ENCODE peak calls at places on chromosomes 6 and 20, in nine cellular contexts. Z is fibroblast of lung; Y is CD8-positive, alpha-beta T cell; R is transverse colon; J is thoracic aorta; P is tibial artery; V is ovary; F is left ventricle myocardium inferior; U is HepG2. I is an unnamed sample.

GRCh38 chr6:10561566-10562088 is 40.5 kb downstream of the GCNT2 start:
- DNase-seq in Z (no peak), Y (no peak), R (no peak), J (no peak), P (no peak), V (no peak), F (no peak), U (no peak), I (no peak)

GRCh38 chr6:161924516-161925116 is 650.8 kb upstream of the AGPAT4 start:
- DNase-seq in Z (peak), Y (no peak), R (no peak), J (no peak), P (no peak), V (no peak), F (no peak), U (no peak), I (no peak)

GRCh38 chr6:35082733-35083403 is 58.3 kb downstream of the TCP11 start:
- DNase-seq in Z (no peak), Y (no peak), R (no peak), J (no peak), P (peak), V (peak), F (no peak), U (no peak), I (no peak)

GRCh38 chr6:139705284-139705683 is 330.8 kb upstream of the CITED2 start:
- DNase-seq in Z (no peak), Y (no peak), R (no peak), J (no peak), P (no peak), V (no peak), F (no peak), U (no peak), I (no peak)

GRCh38 chr20:20561172-20561571 is 151.3 kb downstream of the RALGAPA2 start:
- DNase-seq in Z (no peak), Y (no peak), R (no peak), J (no peak), P (no peak), V (no peak), F (no peak), U (no peak), I (no peak)

GRCh38 chr6:51511081-51511480 is 576.3 kb downstream of the PKHD1 start:
- DNase-seq in Z (peak), Y (no peak), R (no peak), J (no peak), P (no peak), V (no peak), F (no peak), U (no peak), I (no peak)

GRCh38 chr20:25178563-25179438 is 16.7 kb upstream of the ENTPD6 start:
- DNase-seq in Z (peak), Y (peak), R (no peak), J (no peak), P (peak), V (no peak), F (no peak), U (peak), I (no peak)

GRCh38 chr20:56245761-56246160 is 2.8 kb upstream of the MC3R start:
- DNase-seq in Z (no peak), Y (no peak), R (no peak), J (no peak), P (no peak), V (no peak), F (no peak), U (no peak), I (no peak)

GRCh38 chr6:31203345-31203979 is 33.0 kb upstream of the POU5F1 start:
- DNase-seq in Z (peak), Y (peak), R (peak), J (no peak), P (no peak), V (no peak), F (no peak), U (peak), I (no peak)

GRCh38 chr6:97885844-97886243 is 602.8 kb upstream of the MMS22L start:
- DNase-seq in Z (no peak), Y (no peak), R (no peak), J (no peak), P (no peak), V (no peak), F (no peak), U (no peak), I (no peak)

GRCh38 chr6:30200551-30201281 is 12.5 kb downstream of the TRIM26 start:
- DNase-seq in Z (no peak), Y (no peak), R (no peak), J (no peak), P (no peak), V (no peak), F (no peak), U (no peak), I (no peak)

GRCh38 chr6:20021795-20022194 is 184.6 kb downstream of the ID4 start:
- DNase-seq in Z (no peak), Y (no peak), R (no peak), J (no peak), P (no peak), V (no peak), F (no peak), U (no peak), I (no peak)

GRCh38 chr6:81553246-81553645 is 199.2 kb downstream of the TENT5A start:
- DNase-seq in Z (peak), Y (no peak), R (no peak), J (no peak), P (no peak), V (no peak), F (no peak), U (no peak), I (no peak)

GRCh38 chr6:105509506-105510331 is 106.8 kb upstream of the PREP start:
- DNase-seq in Z (peak), Y (no peak), R (no peak), J (no peak), P (no peak), V (peak), F (peak), U (no peak), I (no peak)

GRCh38 chr6:53568776-53569616 is 24.1 kb upstream of the GCLC start:
- DNase-seq in Z (peak), Y (no peak), R (no peak), J (no peak), P (no peak), V (no peak), F (no peak), U (no peak), I (no peak)

GRCh38 chr20:35304956-35305355 is 12.7 kb upstream of the FAM83C start:
- DNase-seq in Z (no peak), Y (no peak), R (no peak), J (no peak), P (no peak), V (no peak), F (no peak), U (no peak), I (no peak)

GRCh38 chr6:134309227-134309626 is 8.7 kb downstream of the SGK1 start:
- DNase-seq in Z (no peak), Y (no peak), R (no peak), J (no peak), P (no peak), V (no peak), F (no peak), U (no peak), I (no peak)

GRCh38 chr6:134307870-134308269 is 10.0 kb downstream of the SGK1 start:
- DNase-seq in Z (no peak), Y (no peak), R (no peak), J (no peak), P (no peak), V (no peak), F (no peak), U (no peak), I (no peak)

GRCh38 chr6:134307074-134307473 is 10.8 kb downstream of the SGK1 start:
- DNase-seq in Z (no peak), Y (no peak), R (no peak), J (no peak), P (no peak), V (no peak), F (no peak), U (no peak), I (no peak)

GRCh38 chr6:134310206-134310605 is 7.7 kb downstream of the SGK1 start:
- DNase-seq in Z (peak), Y (no peak), R (no peak), J (no peak), P (no peak), V (no peak), F (no peak), U (no peak), I (no peak)

GRCh38 chr6:134308800-134309199 is 9.1 kb downstream of the SGK1 start:
- DNase-seq in Z (no peak), Y (no peak), R (no peak), J (no peak), P (no peak), V (peak), F (no peak), U (no peak), I (no peak)
- H3K27ac ChIP-seq in Z (no peak), Y (no peak), R (no peak), J (no peak), P (no peak), V (peak), F (no peak), U (no peak), I (no peak)

DNA sequence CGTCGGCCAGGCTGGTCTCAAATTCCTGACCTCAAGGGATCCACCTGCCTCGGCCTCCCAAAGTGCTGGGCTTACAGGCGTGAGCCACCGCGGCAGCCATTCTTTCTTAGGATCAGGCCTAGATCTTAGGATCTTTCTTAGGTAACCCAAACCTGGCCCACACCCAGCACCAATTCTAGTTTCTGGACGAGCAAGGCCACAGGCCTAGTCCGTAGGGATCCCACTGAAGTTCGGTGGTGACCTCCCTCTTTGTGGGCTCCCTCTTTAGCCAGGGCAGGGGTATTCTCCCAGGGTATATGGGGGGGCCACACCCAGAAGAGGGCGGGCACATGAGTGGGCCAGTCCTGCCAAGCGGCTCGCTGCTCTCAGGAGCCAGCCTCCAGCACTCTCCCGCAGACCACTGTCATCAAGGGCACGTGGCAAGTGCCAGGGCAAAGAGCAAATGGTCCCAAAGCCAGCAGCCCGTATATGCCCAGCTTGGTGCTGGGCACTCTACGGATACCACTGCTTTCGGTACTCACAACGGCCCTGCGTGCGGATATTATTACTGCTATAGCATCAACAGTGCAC is 6.5 kb downstream of the PXDC1 start:
- DNase-seq in Z (no peak), Y (no peak), R (no peak), J (no peak), P (peak), V (peak), F (no peak), U (no peak), I (no peak)
- H3K27ac ChIP-seq in Z (no peak), Y (no peak), R (peak), J (peak), P (peak), V (no peak), F (peak), U (no peak), I (no peak)

GRCh38 chr6:158033751-158034702 is 52.4 kb downstream of the SYNJ2 start:
- DNase-seq in Z (peak), Y (no peak), R (peak), J (no peak), P (peak), V (no peak), F (peak), U (peak), I (no peak)
- H3K27ac ChIP-seq in Z (no peak), Y (no peak), R (peak), J (peak), P (peak), V (no peak), F (peak), U (peak), I (no peak)

GRCh38 chr6:71387179-71387578 is 98.6 kb downstream of the OGFRL1 start:
- DNase-seq in Z (peak), Y (no peak), R (no peak), J (no peak), P (no peak), V (no peak), F (no peak), U (no peak), I (no peak)
- H3K27ac ChIP-seq in Z (no peak), Y (no peak), R (no peak), J (no peak), P (peak), V (no peak), F (peak), U (no peak), I (no peak)

DNA sequence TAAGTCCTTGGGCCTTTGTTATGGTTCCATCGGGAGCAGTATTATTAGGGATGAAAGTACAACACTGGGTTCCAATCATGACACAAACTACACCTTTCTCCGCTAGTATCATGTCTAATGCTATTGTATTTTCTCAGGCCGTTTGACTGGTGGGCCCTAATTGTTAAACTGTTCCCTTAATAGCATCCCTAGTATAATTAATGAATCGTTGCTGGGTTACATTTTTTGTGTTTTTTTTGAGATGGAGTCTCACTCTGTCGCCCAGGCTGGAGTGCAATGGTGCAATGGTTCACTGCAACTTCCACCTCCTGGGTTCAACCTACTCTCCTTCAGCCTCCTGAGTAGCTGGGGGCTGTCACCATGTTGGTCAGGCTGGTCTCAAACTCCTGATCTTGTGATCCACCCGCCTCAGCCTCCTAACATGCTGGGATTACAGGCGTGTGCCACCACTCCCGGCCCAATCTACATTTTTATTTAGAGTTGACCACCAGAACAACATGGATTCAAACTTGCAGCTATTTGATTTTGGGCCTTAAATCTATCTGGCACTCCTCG is 4.1 kb upstream of the ZNFX1 start:
- DNase-seq in Z (no peak), Y (no peak), R (no peak), J (no peak), P (peak), V (no peak), F (no peak), U (no peak), I (no peak)
- H3K27ac ChIP-seq in Z (no peak), Y (no peak), R (no peak), J (no peak), P (no peak), V (no peak), F (no peak), U (peak), I (no peak)

GRCh38 chr20:37657924-37658800 is 35.7 kb upstream of the CTNNBL1 start:
- DNase-seq in Z (no peak), Y (no peak), R (no peak), J (no peak), P (no peak), V (no peak), F (no peak), U (no peak), I (no peak)
- H3K27ac ChIP-seq in Z (no peak), Y (no peak), R (no peak), J (no peak), P (no peak), V (no peak), F (no peak), U (no peak), I (no peak)

DNA sequence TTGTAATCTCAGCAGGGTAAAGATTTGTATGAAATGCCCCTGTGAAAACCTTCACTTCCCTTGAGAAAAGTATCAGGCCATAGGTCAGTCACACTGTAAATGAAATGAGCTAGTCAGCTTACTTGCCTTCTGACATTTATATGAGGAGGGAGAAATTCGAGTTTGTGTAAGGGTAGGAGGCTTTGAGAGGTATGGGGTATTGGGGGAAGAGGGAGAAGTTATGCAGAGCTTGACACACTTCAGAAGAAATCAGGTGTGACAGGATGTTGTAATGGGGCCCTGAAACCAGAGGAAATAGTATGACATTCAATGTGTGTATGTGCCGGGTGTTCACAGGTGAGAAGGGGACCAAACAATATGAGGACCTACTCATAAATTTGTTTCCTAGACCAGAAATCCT is 64.2 kb upstream of the CCN6 start:
- DNase-seq in Z (no peak), Y (peak), R (no peak), J (no peak), P (no peak), V (no peak), F (no peak), U (no peak), I (peak)
- H3K27ac ChIP-seq in Z (no peak), Y (peak), R (no peak), J (no peak), P (no peak), V (no peak), F (no peak), U (no peak), I (peak)

DNA sequence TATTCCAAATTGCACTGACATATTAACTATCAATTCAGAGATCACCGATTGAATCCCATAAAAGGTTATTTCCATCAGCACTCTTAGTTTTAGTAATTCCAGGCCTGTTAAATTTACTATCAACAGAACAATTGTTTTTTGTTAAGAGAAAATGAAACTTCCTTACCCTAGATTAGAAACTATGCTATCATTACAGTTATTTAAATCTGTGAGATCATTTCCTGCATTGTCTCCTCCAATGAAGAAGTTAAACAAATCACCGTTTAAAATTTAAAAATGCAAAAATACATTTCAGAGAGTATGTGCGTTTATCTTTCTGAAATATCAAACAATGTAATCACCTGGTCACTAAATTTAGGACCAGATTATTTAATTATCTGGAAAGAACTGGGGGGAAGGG is 57.4 kb downstream of the HIVEP2 start:
- DNase-seq in Z (no peak), Y (no peak), R (no peak), J (no peak), P (no peak), V (no peak), F (no peak), U (no peak), I (no peak)
- H3K27ac ChIP-seq in Z (peak), Y (peak), R (no peak), J (no peak), P (no peak), V (no peak), F (no peak), U (no peak), I (peak)